ENCODE peak calls at places on chromosomes 16 and 17, in six cellular contexts. U is activated CD8-positive, alpha-beta memory T cell treated with anti-CD3 and anti-CD28 coated beads, Interleukin-2, amount 10 ng/mL, durations not matched to agents 7 days and 5 days; I is A549; J is activated CD4-positive, alpha-beta T cell treated with anti-CD3 and anti-CD28 coated beads for 36 hours; T is upper lobe of left lung; N is activated T-cell treated with anti-CD3 and anti-CD28 coated beads, Interleukin-2, amount 50 U/mL, for 4 hours. K is an unnamed sample.
A peak's percentile ranks its signal among the peaks of the same experiment; 100 is the strongest.

GRCh38 chr17:20920813-20921199 is 122.0 kb downstream of the USP22 start:
- ATAC-seq in J (no peak), U (no peak), N (no peak), T (no peak), I (no peak), K (no peak)

GRCh38 chr16:85636234-85636812 is 23.2 kb downstream of the GSE1 start:
- ATAC-seq in J (no peak), U (no peak), I (no peak), N (no peak), T (no peak), K (no peak)

GRCh38 chr17:3956558-3956957 is 7.7 kb downstream of the ATP2A3 start:
- ATAC-seq in T (no peak), N (peak; percentile 53), J (no peak), U (no peak), I (no peak), K (no peak)

GRCh38 chr17:8963665-8964258 is 1.7 kb downstream of the PIK3R5 start:
- ATAC-seq in J (peak; percentile 62), I (no peak), T (no peak), N (peak; percentile 70), U (no peak), K (peak; percentile 43)

GRCh38 chr16:87611456-87611855 is 9.1 kb downstream of the JPH3 start:
- ATAC-seq in T (no peak), J (no peak), U (no peak), I (no peak), N (no peak), K (no peak)

GRCh38 chr17:63911657-63912100 is 621 bp upstream of the CSHL1 start:
- ATAC-seq in N (peak; percentile 78), U (peak; percentile 65), J (peak; percentile 78), I (peak; percentile 63), T (peak; percentile 64), K (peak; percentile 64)

GRCh38 chr17:4610162-4610561 is 25.8 kb downstream of the SMTNL2 start:
- ATAC-seq in I (no peak), J (no peak), T (peak; percentile 72), N (no peak), U (no peak), K (no peak)

GRCh38 chr17:62892870-62893338 is 73.1 kb upstream of the TANC2 start:
- ATAC-seq in I (peak; percentile 95), N (peak; percentile 60), T (peak; percentile 92), J (peak; percentile 97), U (peak; percentile 74), K (peak; percentile 97)

GRCh38 chr16:54503011-54503410 is 216.4 kb upstream of the IRX3 start:
- ATAC-seq in U (no peak), T (peak; percentile 59), I (no peak), N (no peak), J (no peak), K (no peak)

GRCh38 chr17:77322534-77323412 is 182.0 kb downstream of the SEC14L1 start:
- ATAC-seq in N (no peak), U (no peak), T (peak; percentile 74), I (peak; percentile 59), J (no peak), K (no peak)

GRCh38 chr17:66625321-66625767 is 209.6 kb upstream of the CACNG5 start:
- ATAC-seq in J (peak; percentile 60), I (peak; percentile 87), T (no peak), N (peak; percentile 53), U (peak; percentile 53), K (no peak)

GRCh38 chr17:32558328-32558955 is 71.6 kb downstream of the CDK5R1 start:
- ATAC-seq in I (no peak), J (no peak), N (no peak), T (no peak), U (peak; percentile 45), K (peak; percentile 34)

GRCh38 chr16:89375021-89375420 is 115.3 kb downstream of the ANKRD11 start:
- ATAC-seq in U (no peak), I (no peak), N (no peak), T (no peak), J (no peak), K (no peak)

GRCh38 chr17:72922223-72922622 is 170.3 kb downstream of the SLC39A11 start:
- ATAC-seq in J (no peak), U (no peak), N (no peak), I (no peak), T (no peak), K (no peak)

GRCh38 chr16:3873482-3874173 is 6.9 kb downstream of the CREBBP start:
- ATAC-seq in J (no peak), N (no peak), I (no peak), U (no peak), T (no peak), K (no peak)

GRCh38 chr16:9996191-9996590 is 186.0 kb downstream of the GRIN2A start:
- ATAC-seq in J (no peak), T (no peak), N (no peak), U (no peak), I (no peak), K (no peak)

GRCh38 chr17:3977387-3977786 is 13.2 kb upstream of the ATP2A3 start:
- ATAC-seq in N (no peak), J (no peak), U (no peak), T (peak; percentile 64), I (peak; percentile 8), K (no peak)

GRCh38 chr17:6660765-6661463 is 9.4 kb downstream of the C17orf100 start:
- ATAC-seq in U (peak; percentile 50), T (no peak), N (no peak), I (no peak), J (peak; percentile 37), K (peak; percentile 65)

GRCh38 chr16:56848955-56849689 is 15.9 kb upstream of the SLC12A3 start:
- ATAC-seq in I (no peak), J (no peak), N (no peak), T (no peak), U (no peak), K (no peak)

K was measured in activated T-helper 17 cell treated with anti-CD3 and anti-CD28 coated beads, Interleukin-2, amount 50 U/mL, for 72 hours.